ENCODE peak calls at places on chromosomes 4 and X, in four cellular contexts. N is left lung, Z is H9, Y is MM.1S. J is an unnamed sample.
A peak's percentile ranks its signal among the peaks of the same experiment; 100 is the strongest.

GRCh38 chr4:171876636-171877035 is 63.4 kb downstream of the GALNTL6 start:
- DNase-seq in N (no peak), Y (no peak), Z (no peak), J (no peak)

GRCh38 chrX:49919617-49920016 is 2.8 kb upstream of the CLCN5 start:
- DNase-seq in Y (peak; percentile 21), N (no peak), Z (peak; percentile 36), J (no peak)

GRCh38 chrX:111728096-111728495 is 47.1 kb downstream of the ALG13 start:
- DNase-seq in Y (no peak), N (no peak), Z (no peak), J (no peak)

GRCh38 chr4:40409835-40410234 is 74.7 kb downstream of the CHRNA9 start:
- DNase-seq in Y (no peak), N (no peak), Z (no peak), J (no peak)

GRCh38 chrX:66074920-66075879 is 35.3 kb upstream of the VSIG4 start:
- DNase-seq in Z (no peak), N (peak; percentile 76), Y (no peak), J (no peak)

GRCh38 chr4:39526810-39527295 is 386 bp downstream of the UGDH start:
- DNase-seq in Z (no peak), N (no peak), Y (peak; percentile 9), J (no peak)

GRCh38 chr4:183544109-183544508 is 39.3 kb downstream of the ING2 start:
- DNase-seq in N (no peak), Z (no peak), Y (no peak), J (no peak)

GRCh38 chr4:7546809-7547367 is 112.2 kb upstream of the PSAPL1 start:
- DNase-seq in Z (no peak), N (no peak), Y (no peak), J (no peak)

GRCh38 chrX:134162032-134162431 is 75.0 kb upstream of the CCDC160 start:
- DNase-seq in Y (no peak), N (no peak), Z (no peak), J (no peak)

GRCh38 chrX:152896450-152896849 is 1.4 kb upstream of the ZNF185 start:
- DNase-seq in Z (no peak), N (no peak), Y (no peak), J (peak; percentile 41)

GRCh38 chr4:7067147-7067522 is 729 bp downstream of the GRPEL1 start:
- DNase-seq in N (no peak), Z (no peak), Y (no peak), J (no peak)

GRCh38 chr4:22237155-22237751 is 278.6 kb downstream of the ADGRA3 start:
- DNase-seq in Y (peak; percentile 81), Z (peak; percentile 86), N (peak; percentile 50), J (no peak)

GRCh38 chr4:32499176-32499575 is 1779.0 kb downstream of the PCDH7 start:
- DNase-seq in Z (no peak), N (no peak), Y (no peak), J (no peak)

GRCh38 chr4:145694929-145695328 is 15.0 kb downstream of the C4orf51 start:
- DNase-seq in N (no peak), Z (no peak), Y (no peak), J (no peak)

GRCh38 chr4:3484057-3484973 is 21.2 kb downstream of the DOK7 start:
- DNase-seq in N (peak; percentile 83), Y (no peak), Z (no peak), J (no peak)

GRCh38 chr4:41734366-41734765 is 14.2 kb downstream of the PHOX2B start:
- DNase-seq in N (no peak), Y (no peak), Z (no peak), J (no peak)

GRCh38 chrX:17527932-17528331 is 152.9 kb downstream of the NHS start:
- DNase-seq in N (no peak), Z (no peak), Y (no peak), J (no peak)

GRCh38 chr4:102501176-102501634 is at the start of gene NFKB1:
- DNase-seq in N (peak; percentile 94), Z (peak; percentile 52), Y (peak; percentile 76), J (peak; percentile 72)

GRCh38 chr4:119489305-119489704 is 139.3 kb downstream of the PDE5A start:
- DNase-seq in Y (no peak), N (no peak), Z (no peak), J (no peak)

GRCh38 chr4:123954220-123954619 is 557.6 kb downstream of the SPRY1 start:
- DNase-seq in Z (no peak), N (no peak), Y (no peak), J (no peak)

GRCh38 chrX:147897117-147897516 is 14.6 kb upstream of the FMR1 start:
- DNase-seq in Y (no peak), Z (no peak), N (peak; percentile 35), J (peak; percentile 87)

GRCh38 chr4:113539408-113539807 is 222.1 kb downstream of the CAMK2D start:
- DNase-seq in Y (no peak), N (no peak), Z (no peak), J (no peak)

GRCh38 chrX:17656035-17656418 is 81.3 kb upstream of the SCML1 start:
- DNase-seq in Y (no peak), Z (no peak), N (peak; percentile 27), J (no peak)

GRCh38 chr4:73822389-73822788 is 14.1 kb upstream of the CXCL6 start:
- DNase-seq in N (no peak), Z (no peak), Y (no peak), J (no peak)

GRCh38 chr4:86401826-86402225 is 42.0 kb upstream of the MAPK10 start:
- DNase-seq in Y (no peak), N (no peak), Z (no peak), J (no peak)

GRCh38 chr4:7650606-7651400 is 216.1 kb upstream of the PSAPL1 start:
- DNase-seq in Z (peak; percentile 85), N (no peak), Y (no peak), J (peak; percentile 50)

GRCh38 chrX:134074151-134074550 is 88.8 kb upstream of the GPC3 start:
- DNase-seq in N (no peak), Y (no peak), Z (no peak), J (no peak)

GRCh38 chrX:106397788-106398538 is 213.8 kb upstream of the RADX start:
- DNase-seq in Z (no peak), N (no peak), Y (no peak), J (no peak)

GRCh38 chr4:59881632-59882031 is 1318.5 kb upstream of the ADGRL3 start:
- DNase-seq in N (no peak), Z (no peak), Y (no peak), J (no peak)

GRCh38 chrX:133249659-133250058 is 31.5 kb upstream of the TFDP3 start:
- DNase-seq in Z (no peak), N (no peak), Y (peak; percentile 20), J (no peak)

GRCh38 chr4:83109480-83110221 is 4.9 kb downstream of the PLAC8 start:
- DNase-seq in Y (peak; percentile 45), Z (peak; percentile 67), N (peak; percentile 93), J (no peak)

GRCh38 chr4:82744284-82744963 is 54.2 kb downstream of the SCD5 start:
- DNase-seq in Z (no peak), Y (no peak), N (no peak), J (no peak)

GRCh38 chr4:94642561-94642866 is 115.2 kb upstream of the BMPR1B start:
- DNase-seq in N (no peak), Z (no peak), Y (no peak), J (no peak)

GRCh38 chrX:113260474-113260873 is 419.8 kb upstream of the AMOT start:
- DNase-seq in N (no peak), Y (peak; percentile 10), Z (peak; percentile 41), J (no peak)

GRCh38 chr4:183335369-183335940 is 13.2 kb upstream of the CLDN24 start:
- DNase-seq in N (no peak), Z (no peak), Y (no peak), J (no peak)

GRCh38 chr4:2063557-2064275 is 4.6 kb downstream of the NAT8L start:
- DNase-seq in N (peak; percentile 69), Z (no peak), Y (no peak), J (peak; percentile 90)

GRCh38 chr4:2062168-2062807 is 3.2 kb downstream of the NAT8L start:
- DNase-seq in Z (no peak), Y (no peak), N (peak; percentile 61), J (no peak)

GRCh38 chr4:2064276-2064991 is 5.3 kb downstream of the NAT8L start:
- DNase-seq in Y (no peak), Z (no peak), N (peak; percentile 75), J (peak; percentile 92)

GRCh38 chr4:2061208-2062131 is 2.3 kb downstream of the NAT8L start:
- DNase-seq in Z (no peak), Y (no peak), N (peak; percentile 73), J (no peak)

GRCh38 chr4:2062808-2063524 is 3.8 kb downstream of the NAT8L start:
- DNase-seq in Z (no peak), N (peak; percentile 67), Y (no peak), J (no peak)
- TF ChIP-seq CTCF in Z (no peak), N (no peak), Y (no peak), J (no peak)

GRCh38 chrX:69369999-69370398 is 134.1 kb upstream of the NALF2 start:
- DNase-seq in N (no peak), Z (no peak), Y (no peak), J (no peak)
- TF ChIP-seq CTCF in N (no peak), Z (no peak), Y (no peak), J (no peak)

DNA sequence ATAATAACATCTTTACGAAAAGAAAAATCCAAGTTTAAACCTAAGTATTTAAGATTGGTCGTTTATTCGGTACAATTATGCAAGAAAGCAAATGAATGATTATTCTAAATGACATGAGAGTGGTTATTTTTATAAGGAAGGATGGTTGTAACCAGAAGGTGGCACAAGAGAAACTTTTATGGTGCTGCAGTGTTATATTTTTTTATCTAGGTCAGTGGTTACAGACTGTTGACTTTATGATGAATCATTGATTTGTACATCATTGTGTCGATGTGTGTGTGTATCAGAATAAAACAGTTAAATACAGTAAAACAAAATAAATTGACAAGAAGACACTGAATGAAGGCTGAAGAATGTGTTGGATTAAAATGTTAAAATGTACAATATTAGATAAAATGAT is 9.8 kb downstream of the DCAF8L2 start:
- DNase-seq in Z (no peak), Y (no peak), N (no peak), J (no peak)
- TF ChIP-seq CTCF in Z (no peak), Y (no peak), N (no peak), J (peak; percentile 51)

GRCh38 chrX:27893211-27893610 is 85.4 kb downstream of the MAGEB10 start:
- DNase-seq in Z (no peak), Y (no peak), N (no peak), J (no peak)

GRCh38 chrX:27889878-27890277 is 82.1 kb downstream of the MAGEB10 start:
- DNase-seq in N (no peak), Z (no peak), Y (no peak), J (no peak)

GRCh38 chrX:27884654-27885053 is 76.9 kb downstream of the MAGEB10 start:
- DNase-seq in N (no peak), Z (no peak), Y (no peak), J (no peak)

GRCh38 chrX:27893871-27894270 is 86.1 kb downstream of the MAGEB10 start:
- DNase-seq in Z (no peak), N (no peak), Y (no peak), J (no peak)

GRCh38 chrX:27890611-27891010 is 82.8 kb downstream of the MAGEB10 start:
- DNase-seq in Y (no peak), Z (no peak), N (no peak), J (no peak)
- TF ChIP-seq CTCF in Y (no peak), Z (no peak), N (no peak), J (no peak)